ENCODE peak calls at places on chromosomes 3 and 15, in nine cellular contexts. One of them, this sample, is unnamed.
A peak's percentile ranks its signal among the peaks of the same experiment; 100 is the strongest.

GRCh38 chr15:58438956-58439355 is 7.2 kb downstream of the LIPC start:
- DNase-seq in LoVo: peak; percentile 57
- DNase-seq in iPS-NIHi11: peak; percentile 62
- DNase-seq in caudate nucleus: no peak
- DNase-seq in mucosa of descending colon: no peak
- DNase-seq in NCI-H146: peak; percentile 2
- DNase-seq in NCI-H524: peak; percentile 82
- DNase-seq in GM12865: peak; percentile 46
- DNase-seq in stimulated activated CD4-positive, alpha-beta T cell treated with anti-CD3 and anti-CD28 coated beads, TNF-alpha, amount 100 ng/mL, for 4 hours: no peak
- DNase-seq in this sample: peak; percentile 57

GRCh38 chr3:85161544-85161943 is 202.8 kb downstream of the CADM2 start:
- DNase-seq in GM12865: no peak
- DNase-seq in LoVo: peak; percentile 51
- DNase-seq in caudate nucleus: no peak
- DNase-seq in NCI-H146: no peak
- DNase-seq in iPS-NIHi11: no peak
- DNase-seq in stimulated activated CD4-positive, alpha-beta T cell treated with anti-CD3 and anti-CD28 coated beads, TNF-alpha, amount 100 ng/mL, for 4 hours: no peak
- DNase-seq in NCI-H524: no peak
- DNase-seq in mucosa of descending colon: peak; percentile 36
- DNase-seq in this sample: no peak

GRCh38 chr3:132198601-132199000 is 118.6 kb upstream of the ACP3 start:
- DNase-seq in stimulated activated CD4-positive, alpha-beta T cell treated with anti-CD3 and anti-CD28 coated beads, TNF-alpha, amount 100 ng/mL, for 4 hours: no peak
- DNase-seq in iPS-NIHi11: no peak
- DNase-seq in LoVo: no peak
- DNase-seq in caudate nucleus: no peak
- DNase-seq in NCI-H524: no peak
- DNase-seq in NCI-H146: no peak
- DNase-seq in mucosa of descending colon: no peak
- DNase-seq in GM12865: no peak
- DNase-seq in this sample: no peak

GRCh38 chr3:52339612-52340011 is 23.5 kb downstream of the DNAH1 start:
- DNase-seq in GM12865: peak; percentile 89
- DNase-seq in NCI-H146: peak; percentile 64
- DNase-seq in NCI-H524: peak; percentile 70
- DNase-seq in LoVo: peak; percentile 61
- DNase-seq in stimulated activated CD4-positive, alpha-beta T cell treated with anti-CD3 and anti-CD28 coated beads, TNF-alpha, amount 100 ng/mL, for 4 hours: peak; percentile 7
- DNase-seq in caudate nucleus: no peak
- DNase-seq in mucosa of descending colon: no peak
- DNase-seq in iPS-NIHi11: peak; percentile 56
- DNase-seq in this sample: peak; percentile 49

GRCh38 chr15:60356832-60357231 is 41.0 kb downstream of the ANXA2 start:
- DNase-seq in stimulated activated CD4-positive, alpha-beta T cell treated with anti-CD3 and anti-CD28 coated beads, TNF-alpha, amount 100 ng/mL, for 4 hours: no peak
- DNase-seq in caudate nucleus: no peak
- DNase-seq in mucosa of descending colon: no peak
- DNase-seq in LoVo: no peak
- DNase-seq in NCI-H146: no peak
- DNase-seq in iPS-NIHi11: no peak
- DNase-seq in GM12865: no peak
- DNase-seq in NCI-H524: no peak
- DNase-seq in this sample: no peak

GRCh38 chr3:73405853-73406252 is 218.9 kb downstream of the PDZRN3 start:
- DNase-seq in GM12865: no peak
- DNase-seq in iPS-NIHi11: no peak
- DNase-seq in NCI-H524: no peak
- DNase-seq in LoVo: no peak
- DNase-seq in NCI-H146: no peak
- DNase-seq in mucosa of descending colon: no peak
- DNase-seq in caudate nucleus: no peak
- DNase-seq in stimulated activated CD4-positive, alpha-beta T cell treated with anti-CD3 and anti-CD28 coated beads, TNF-alpha, amount 100 ng/mL, for 4 hours: no peak
- DNase-seq in this sample: no peak

GRCh38 chr3:149340310-149340933 is 7.0 kb upstream of the TM4SF18 start:
- DNase-seq in caudate nucleus: no peak
- DNase-seq in NCI-H146: peak; percentile 95
- DNase-seq in LoVo: no peak
- DNase-seq in NCI-H524: no peak
- DNase-seq in mucosa of descending colon: no peak
- DNase-seq in GM12865: no peak
- DNase-seq in stimulated activated CD4-positive, alpha-beta T cell treated with anti-CD3 and anti-CD28 coated beads, TNF-alpha, amount 100 ng/mL, for 4 hours: no peak
- DNase-seq in iPS-NIHi11: no peak
- DNase-seq in this sample: no peak

GRCh38 chr15:59349715-59350420 is 22.8 kb downstream of the MYO1E start:
- DNase-seq in GM12865: peak; percentile 38
- DNase-seq in caudate nucleus: no peak
- DNase-seq in LoVo: peak; percentile 80
- DNase-seq in NCI-H524: no peak
- DNase-seq in NCI-H146: no peak
- DNase-seq in stimulated activated CD4-positive, alpha-beta T cell treated with anti-CD3 and anti-CD28 coated beads, TNF-alpha, amount 100 ng/mL, for 4 hours: no peak
- DNase-seq in mucosa of descending colon: no peak
- DNase-seq in iPS-NIHi11: peak; percentile 40
- DNase-seq in this sample: peak; percentile 27

GRCh38 chr3:127486337-127486944 is 104.1 kb downstream of the TPRA1 start:
- DNase-seq in caudate nucleus: no peak
- DNase-seq in LoVo: no peak
- DNase-seq in stimulated activated CD4-positive, alpha-beta T cell treated with anti-CD3 and anti-CD28 coated beads, TNF-alpha, amount 100 ng/mL, for 4 hours: no peak
- DNase-seq in GM12865: no peak
- DNase-seq in mucosa of descending colon: no peak
- DNase-seq in iPS-NIHi11: no peak
- DNase-seq in NCI-H524: no peak
- DNase-seq in NCI-H146: no peak
- DNase-seq in this sample: peak; percentile 8

GRCh38 chr15:68793776-68794175 is 26.9 kb downstream of the ANP32A start:
- DNase-seq in caudate nucleus: no peak
- DNase-seq in NCI-H146: no peak
- DNase-seq in LoVo: no peak
- DNase-seq in mucosa of descending colon: no peak
- DNase-seq in NCI-H524: no peak
- DNase-seq in stimulated activated CD4-positive, alpha-beta T cell treated with anti-CD3 and anti-CD28 coated beads, TNF-alpha, amount 100 ng/mL, for 4 hours: no peak
- DNase-seq in iPS-NIHi11: no peak
- DNase-seq in GM12865: no peak
- DNase-seq in this sample: no peak

GRCh38 chr15:50774450-50774849 is 8.9 kb upstream of the SPPL2A start:
- DNase-seq in iPS-NIHi11: no peak
- DNase-seq in LoVo: no peak
- DNase-seq in caudate nucleus: no peak
- DNase-seq in NCI-H146: no peak
- DNase-seq in GM12865: peak; percentile 24
- DNase-seq in mucosa of descending colon: no peak
- DNase-seq in stimulated activated CD4-positive, alpha-beta T cell treated with anti-CD3 and anti-CD28 coated beads, TNF-alpha, amount 100 ng/mL, for 4 hours: no peak
- DNase-seq in NCI-H524: no peak
- DNase-seq in this sample: no peak

GRCh38 chr3:23094890-23095462 is 108.2 kb upstream of the UBE2E2 start:
- DNase-seq in stimulated activated CD4-positive, alpha-beta T cell treated with anti-CD3 and anti-CD28 coated beads, TNF-alpha, amount 100 ng/mL, for 4 hours: no peak
- DNase-seq in caudate nucleus: no peak
- DNase-seq in mucosa of descending colon: no peak
- DNase-seq in GM12865: no peak
- DNase-seq in NCI-H524: no peak
- DNase-seq in iPS-NIHi11: peak; percentile 33
- DNase-seq in LoVo: peak; percentile 75
- DNase-seq in NCI-H146: peak; percentile 16
- DNase-seq in this sample: no peak

GRCh38 chr15:41416162-41416741 is 643 bp upstream of the RTF1 start:
- DNase-seq in stimulated activated CD4-positive, alpha-beta T cell treated with anti-CD3 and anti-CD28 coated beads, TNF-alpha, amount 100 ng/mL, for 4 hours: no peak
- DNase-seq in NCI-H146: no peak
- DNase-seq in mucosa of descending colon: no peak
- DNase-seq in GM12865: no peak
- DNase-seq in LoVo: no peak
- DNase-seq in caudate nucleus: no peak
- DNase-seq in NCI-H524: no peak
- DNase-seq in iPS-NIHi11: no peak
- DNase-seq in this sample: no peak

GRCh38 chr3:5210926-5211325 is 23.4 kb downstream of the EDEM1 start:
- DNase-seq in GM12865: no peak
- DNase-seq in mucosa of descending colon: no peak
- DNase-seq in NCI-H524: no peak
- DNase-seq in iPS-NIHi11: no peak
- DNase-seq in NCI-H146: peak; percentile 31
- DNase-seq in stimulated activated CD4-positive, alpha-beta T cell treated with anti-CD3 and anti-CD28 coated beads, TNF-alpha, amount 100 ng/mL, for 4 hours: no peak
- DNase-seq in LoVo: no peak
- DNase-seq in caudate nucleus: no peak
- DNase-seq in this sample: no peak

GRCh38 chr15:80844011-80844732 is 65.0 kb downstream of the CEMIP start:
- DNase-seq in iPS-NIHi11: no peak
- DNase-seq in GM12865: no peak
- DNase-seq in caudate nucleus: no peak
- DNase-seq in NCI-H146: no peak
- DNase-seq in NCI-H524: no peak
- DNase-seq in mucosa of descending colon: no peak
- DNase-seq in LoVo: no peak
- DNase-seq in stimulated activated CD4-positive, alpha-beta T cell treated with anti-CD3 and anti-CD28 coated beads, TNF-alpha, amount 100 ng/mL, for 4 hours: no peak
- DNase-seq in this sample: no peak

GRCh38 chr3:184732133-184732532 is 20.3 kb upstream of the MAGEF1 start:
- DNase-seq in iPS-NIHi11: no peak
- DNase-seq in LoVo: no peak
- DNase-seq in stimulated activated CD4-positive, alpha-beta T cell treated with anti-CD3 and anti-CD28 coated beads, TNF-alpha, amount 100 ng/mL, for 4 hours: no peak
- DNase-seq in NCI-H524: no peak
- DNase-seq in NCI-H146: no peak
- DNase-seq in mucosa of descending colon: no peak
- DNase-seq in GM12865: no peak
- DNase-seq in caudate nucleus: peak; percentile 48
- DNase-seq in this sample: no peak

GRCh38 chr3:65575376-65575840 is 463.3 kb downstream of the MAGI1 start:
- DNase-seq in stimulated activated CD4-positive, alpha-beta T cell treated with anti-CD3 and anti-CD28 coated beads, TNF-alpha, amount 100 ng/mL, for 4 hours: no peak
- DNase-seq in NCI-H146: no peak
- DNase-seq in iPS-NIHi11: no peak
- DNase-seq in mucosa of descending colon: no peak
- DNase-seq in NCI-H524: no peak
- DNase-seq in GM12865: no peak
- DNase-seq in LoVo: no peak
- DNase-seq in caudate nucleus: no peak
- DNase-seq in this sample: no peak

GRCh38 chr15:101306341-101307047 is 11.4 kb upstream of the SNRPA1 start:
- DNase-seq in NCI-H524: no peak
- DNase-seq in mucosa of descending colon: no peak
- DNase-seq in iPS-NIHi11: no peak
- DNase-seq in stimulated activated CD4-positive, alpha-beta T cell treated with anti-CD3 and anti-CD28 coated beads, TNF-alpha, amount 100 ng/mL, for 4 hours: no peak
- DNase-seq in LoVo: no peak
- DNase-seq in NCI-H146: no peak
- DNase-seq in GM12865: no peak
- DNase-seq in caudate nucleus: no peak
- DNase-seq in this sample: no peak